ENCODE peak calls at places on chromosomes 3 and 15, in seven cellular contexts. N is uterus; F is endothelial cell; T is activated CD8-positive, alpha-beta T cell treated with anti-CD3 and anti-CD28 coated beads for 36 hours; J is osteoblast; A is left ventricle myocardium inferior; Y is right lobe of liver. O is an unnamed sample.

GRCh38 chr3:173007079-173007723 is 133.8 kb downstream of the SPATA16 start:
- DNase-seq in N (no peak), F (no peak), T (no peak), J (no peak), A (no peak), Y (no peak), O (no peak)

GRCh38 chr15:92907880-92908279 is 7.8 kb downstream of the CHD2 start:
- DNase-seq in N (peak), F (no peak), T (peak), J (peak), A (no peak), Y (no peak), O (no peak)

GRCh38 chr3:188332085-188332484 is 178.1 kb downstream of the LPP start:
- DNase-seq in N (no peak), F (no peak), T (no peak), J (no peak), A (no peak), Y (no peak), O (no peak)

GRCh38 chr3:156433138-156433537 is 121.8 kb downstream of the SSR3 start:
- DNase-seq in N (no peak), F (no peak), T (no peak), J (no peak), A (no peak), Y (no peak), O (no peak)

GRCh38 chr15:36632196-36632595 is 52.8 kb downstream of the CDIN1 start:
- DNase-seq in N (no peak), F (no peak), T (no peak), J (peak), A (no peak), Y (no peak), O (no peak)

GRCh38 chr3:128491900-128492352 is 1.1 kb downstream of the GATA2 start:
- DNase-seq in N (peak), F (no peak), T (no peak), J (peak), A (no peak), Y (peak), O (no peak)

GRCh38 chr3:29239377-29239776 is 41.5 kb upstream of the RBMS3 start:
- DNase-seq in N (no peak), F (no peak), T (no peak), J (no peak), A (no peak), Y (no peak), O (no peak)

GRCh38 chr3:160941885-160942494 is 163.2 kb downstream of the B3GALNT1 start:
- DNase-seq in N (peak), F (peak), T (peak), J (no peak), A (no peak), Y (peak), O (peak)

GRCh38 chr3:66555214-66555844 is 54.5 kb upstream of the LRIG1 start:
- DNase-seq in N (no peak), F (no peak), T (no peak), J (no peak), A (no peak), Y (no peak), O (no peak)

GRCh38 chr3:84108442-84108971 is 850.3 kb upstream of the CADM2 start:
- DNase-seq in N (no peak), F (no peak), T (no peak), J (no peak), A (no peak), Y (no peak), O (no peak)

GRCh38 chr3:196179380-196180308 is 31.6 kb downstream of the ZDHHC19 start:
- DNase-seq in N (no peak), F (no peak), T (peak), J (peak), A (no peak), Y (no peak), O (peak)
- TF ChIP-seq CTCF in N (no peak), F (no peak), T (no peak), J (no peak), A (no peak), Y (no peak), O (peak)

DNA sequence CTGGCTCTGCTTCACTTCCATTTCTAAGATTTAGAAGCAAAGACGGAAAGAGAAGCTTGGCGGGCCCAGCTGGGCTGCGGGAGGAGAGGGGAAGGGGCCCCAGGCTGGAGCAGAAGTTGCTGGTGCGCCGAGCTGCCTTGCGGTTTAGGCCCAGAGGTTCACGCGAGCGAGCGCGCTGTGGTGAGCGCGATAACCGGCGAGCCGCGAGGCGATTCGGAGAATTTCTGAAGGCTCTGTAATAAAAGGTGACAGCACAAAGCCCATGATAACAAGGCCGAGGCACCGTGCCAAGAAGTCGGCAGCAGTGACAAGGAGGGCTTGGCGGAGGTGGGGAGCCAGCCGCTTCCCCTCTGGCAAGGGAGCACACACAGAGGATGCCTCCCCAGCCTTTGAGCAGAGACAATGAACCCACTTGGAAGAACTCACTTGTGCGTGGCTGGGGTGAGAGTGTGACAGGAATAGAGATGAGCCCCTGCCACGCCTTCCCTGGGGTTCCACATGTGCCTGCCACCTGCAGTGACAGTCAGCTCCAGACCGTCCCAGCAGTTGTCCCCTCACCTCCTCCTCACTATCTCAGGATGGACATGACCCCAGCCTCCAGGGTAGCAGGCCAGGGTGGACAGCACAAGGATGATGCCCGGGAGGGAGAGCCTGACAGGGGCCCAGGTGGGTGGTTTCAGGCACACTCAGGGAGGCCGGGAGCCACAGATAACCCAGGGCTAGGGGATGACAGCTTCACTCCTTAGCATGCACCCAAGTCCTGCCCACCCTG is 315.2 kb downstream of the UACA start:
- DNase-seq in N (no peak), F (no peak), T (peak), J (no peak), A (peak), Y (no peak), O (no peak)
- TF ChIP-seq CTCF in N (no peak), F (no peak), T (no peak), J (no peak), A (no peak), Y (no peak), O (no peak)

GRCh38 chr3:37453393-37454391 is 279.3 kb upstream of the LRRFIP2 start:
- DNase-seq in N (peak), F (peak), T (no peak), J (peak), A (peak), Y (peak), O (no peak)
- TF ChIP-seq CTCF in N (peak), F (no peak), T (no peak), J (no peak), A (peak), Y (peak), O (no peak)

GRCh38 chr3:134339331-134339730 is 34.9 kb downstream of the AMOTL2 start:
- DNase-seq in N (no peak), F (no peak), T (no peak), J (no peak), A (no peak), Y (no peak), O (no peak)
- TF ChIP-seq CTCF in N (no peak), F (no peak), T (no peak), J (no peak), A (no peak), Y (no peak), O (no peak)

GRCh38 chr3:167872941-167873340 is 137.4 kb downstream of the SERPINI1 start:
- DNase-seq in N (no peak), F (no peak), T (no peak), J (no peak), A (no peak), Y (no peak), O (no peak)
- TF ChIP-seq CTCF in N (no peak), F (peak), T (no peak), J (peak), A (peak), Y (no peak), O (no peak)

GRCh38 chr3:47803478-47804025 is 614 bp downstream of the DHX30 start:
- DNase-seq in N (no peak), F (no peak), T (peak), J (no peak), A (no peak), Y (no peak), O (no peak)

GRCh38 chr3:47794585-47794984 is 8.4 kb upstream of the DHX30 start:
- DNase-seq in N (no peak), F (no peak), T (no peak), J (no peak), A (no peak), Y (no peak), O (no peak)

GRCh38 chr3:47804571-47804970 is 1.6 kb downstream of the DHX30 start:
- DNase-seq in N (no peak), F (no peak), T (no peak), J (no peak), A (no peak), Y (no peak), O (no peak)

GRCh38 chr3:47802734-47803477 is at the start of gene DHX30:
- DNase-seq in N (peak), F (peak), T (peak), J (peak), A (peak), Y (peak), O (peak)

DNA sequence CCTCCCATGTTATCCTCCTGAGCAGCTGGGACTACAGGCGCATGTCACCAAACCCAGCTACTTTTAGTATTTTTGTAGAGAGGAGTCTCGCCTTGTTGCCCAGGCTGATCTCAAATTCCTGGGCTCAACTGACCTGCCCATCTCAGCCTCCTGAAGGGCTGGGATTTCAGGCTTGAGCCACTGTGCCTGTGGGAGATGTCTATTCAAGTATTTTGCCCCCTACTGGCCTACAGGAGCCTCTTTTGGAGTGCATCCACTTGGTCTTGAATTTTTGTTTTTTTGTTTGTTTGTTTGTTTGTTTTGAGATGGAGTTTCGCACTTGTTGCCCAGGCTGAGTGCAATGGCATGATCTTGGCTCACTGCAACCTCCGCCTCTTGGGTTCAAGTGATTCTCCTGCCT is 3.2 kb upstream of the DHX30 start:
- DNase-seq in N (no peak), F (peak), T (no peak), J (no peak), A (no peak), Y (no peak), O (no peak)
- TF ChIP-seq CTCF in N (no peak), F (peak), T (peak), J (peak), A (peak), Y (peak), O (peak)

GRCh38 chr3:191244242-191244867 is 45.3 kb downstream of the OSTN start:
- DNase-seq in N (no peak), F (no peak), T (no peak), J (no peak), A (no peak), Y (no peak), O (peak)
- TF ChIP-seq CTCF in N (no peak), F (peak), T (no peak), J (peak), A (peak), Y (peak), O (peak)